ENCODE peak calls at places on chromosomes 7 and 10, in four cellular contexts. C is neural crest cell; S is activated naive CD4-positive, alpha-beta T cell; G is tibial artery. P is an unnamed sample.

GRCh38 chr10:31102421-31102820 is 70.8 kb upstream of the ZNF438 start:
- DNase-seq in C (no peak), S (no peak), G (no peak), P (no peak)

GRCh38 chr7:31003097-31003496 is 39.3 kb downstream of the GHRHR start:
- DNase-seq in C (no peak), S (no peak), G (no peak), P (no peak)

GRCh38 chr7:126227643-126228042 is 1025.1 kb downstream of the GRM8 start:
- DNase-seq in C (no peak), S (no peak), G (no peak), P (no peak)

GRCh38 chr7:82623812-82624211 is 180.2 kb upstream of the CACNA2D1 start:
- DNase-seq in C (no peak), S (no peak), G (no peak), P (no peak)

GRCh38 chr10:4653160-4653559 is 172.8 kb upstream of the AKR1E2 start:
- DNase-seq in C (no peak), S (no peak), G (no peak), P (no peak)

GRCh38 chr7:77482015-77482414 is 55.1 kb upstream of the PTPN12 start:
- DNase-seq in C (no peak), S (no peak), G (no peak), P (no peak)

GRCh38 chr7:69002416-69002815 is 595.9 kb upstream of the AUTS2 start:
- DNase-seq in C (no peak), S (no peak), G (no peak), P (no peak)

GRCh38 chr10:77279207-77279606 is 358.4 kb downstream of the KCNMA1 start:
- DNase-seq in C (no peak), S (no peak), G (no peak), P (no peak)

GRCh38 chr10:133157662-133158436 is 2.2 kb upstream of the KNDC1 start:
- DNase-seq in C (no peak), S (no peak), G (no peak), P (peak)

GRCh38 chr7:130022623-130023175 is 28.5 kb downstream of the ZC3HC1 start:
- DNase-seq in C (no peak), S (no peak), G (no peak), P (no peak)

GRCh38 chr10:77653210-77653609 is 15.6 kb upstream of the KCNMA1 start:
- DNase-seq in C (no peak), S (no peak), G (no peak), P (no peak)

GRCh38 chr7:48363174-48363573 is 191.9 kb downstream of the ABCA13 start:
- DNase-seq in C (no peak), S (no peak), G (no peak), P (no peak)

GRCh38 chr7:154431045-154431444 is 378.8 kb downstream of the DPP6 start:
- DNase-seq in C (no peak), S (no peak), G (no peak), P (no peak)

GRCh38 chr7:107687656-107688055 is 27.0 kb downstream of the SLC26A4 start:
- DNase-seq in C (no peak), S (no peak), G (no peak), P (no peak)

GRCh38 chr10:119250641-119251314 is 43.4 kb downstream of the GRK5 start:
- DNase-seq in C (no peak), S (no peak), G (no peak), P (no peak)

GRCh38 chr10:76001019-76001418 is 569.6 kb downstream of the LRMDA start:
- DNase-seq in C (no peak), S (no peak), G (no peak), P (no peak)

GRCh38 chr7:2076649-2077064 is 156.1 kb downstream of the MAD1L1 start:
- DNase-seq in C (no peak), S (no peak), G (no peak), P (no peak)

GRCh38 chr7:149171894-149172533 is 23.3 kb upstream of the ZNF282 start:
- DNase-seq in C (no peak), S (no peak), G (no peak), P (no peak)

GRCh38 chr7:101201695-101202602 is 1.1 kb upstream of the MOGAT3 start:
- DNase-seq in C (no peak), S (no peak), G (no peak), P (no peak)

GRCh38 chr7:143387156-143387975 is 6.2 kb downstream of the ZYX start:
- DNase-seq in C (no peak), S (no peak), G (no peak), P (no peak)

GRCh38 chr10:89829262-89829886 is 128.0 kb downstream of the KIF20B start:
- DNase-seq in C (no peak), S (no peak), G (no peak), P (no peak)

GRCh38 chr10:31381766-31382316 is 62.8 kb downstream of the ZEB1 start:
- DNase-seq in C (no peak), S (no peak), G (no peak), P (no peak)

GRCh38 chr10:49174926-49175500 is 13.2 kb downstream of the TMEM273 start:
- DNase-seq in C (no peak), S (no peak), G (no peak), P (no peak)

GRCh38 chr10:118694848-118695247 is 59.9 kb downstream of the CACUL1 start:
- DNase-seq in C (no peak), S (no peak), G (no peak), P (no peak)

P was measured in ovary.